ENCODE peak calls at places on chromosomes 16 and 17, in five cellular contexts. A, V, B, F and I are unnamed samples.

GRCh38 chr16:9311303-9311954 is 220.0 kb downstream of the HAPSTR1 start:
- DNase-seq in B (no peak), V (peak), F (no peak), A (no peak), I (no peak)

GRCh38 chr17:56661906-56662305 is 68.4 kb downstream of the NOG start:
- DNase-seq in V (no peak), A (no peak), B (no peak), F (no peak), I (no peak)

GRCh38 chr17:77999413-78000173 is 41.1 kb downstream of the TNRC6C start:
- DNase-seq in B (no peak), F (peak), V (no peak), A (no peak), I (no peak)

GRCh38 chr16:7343271-7343670 is 10.6 kb downstream of the RBFOX1 start:
- DNase-seq in V (no peak), A (no peak), F (no peak), B (no peak), I (no peak)

GRCh38 chr17:36722903-36723263 is 121.5 kb downstream of the MRM1 start:
- DNase-seq in F (no peak), V (no peak), A (no peak), B (no peak), I (no peak)

GRCh38 chr16:47716571-47716970 is 255.4 kb downstream of the PHKB start:
- DNase-seq in A (no peak), F (no peak), B (no peak), V (no peak), I (no peak)

GRCh38 chr16:58589311-58589890 is 40.2 kb downstream of the CNOT1 start:
- DNase-seq in F (no peak), B (no peak), A (no peak), V (no peak), I (no peak)

GRCh38 chr17:42871647-42872046 is 20.6 kb downstream of the AOC3 start:
- DNase-seq in A (no peak), V (no peak), F (no peak), B (no peak), I (no peak)

GRCh38 chr17:56908061-56908542 is 5.7 kb downstream of the TRIM25 start:
- DNase-seq in B (no peak), V (no peak), A (peak), F (no peak), I (no peak)

GRCh38 chr16:85171004-85171808 is 58.9 kb upstream of the CIBAR2 start:
- DNase-seq in A (no peak), F (no peak), V (no peak), B (no peak), I (no peak)

GRCh38 chr16:86431540-86431939 is 78.8 kb upstream of the FOXF1 start:
- DNase-seq in A (no peak), V (no peak), B (no peak), F (no peak), I (no peak)
- TF ChIP-seq CTCF in A (no peak), V (no peak), B (no peak), F (no peak), I (no peak)

GRCh38 chr17:81094224-81094743 is 59.3 kb downstream of the BAIAP2 start:
- DNase-seq in V (no peak), B (no peak), F (no peak), A (no peak), I (no peak)
- TF ChIP-seq CTCF in V (no peak), B (no peak), F (no peak), A (no peak), I (no peak)

DNA sequence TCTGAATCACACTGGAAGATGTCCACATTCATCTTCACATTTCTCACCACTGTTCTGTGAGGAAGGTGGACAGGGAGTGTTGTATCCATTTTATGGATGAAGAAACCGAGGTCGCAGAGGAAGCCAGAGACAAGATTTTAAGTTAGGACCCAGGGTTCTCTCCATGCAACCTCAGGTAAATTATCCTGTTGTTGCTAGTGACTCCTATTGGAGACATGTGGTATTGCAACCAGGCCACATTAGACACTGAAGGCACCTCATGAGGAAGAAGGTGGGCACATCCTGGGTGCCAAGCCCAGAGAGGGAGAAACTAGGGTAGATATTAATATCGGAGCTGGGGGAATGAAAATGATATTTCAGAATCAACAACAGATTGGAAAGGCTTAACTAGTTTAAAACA is 8.5 kb upstream of the WNT9B start:
- DNase-seq in A (no peak), F (no peak), V (no peak), B (no peak), I (no peak)
- TF ChIP-seq CTCF in A (no peak), F (peak), V (peak), B (peak), I (peak)

DNA sequence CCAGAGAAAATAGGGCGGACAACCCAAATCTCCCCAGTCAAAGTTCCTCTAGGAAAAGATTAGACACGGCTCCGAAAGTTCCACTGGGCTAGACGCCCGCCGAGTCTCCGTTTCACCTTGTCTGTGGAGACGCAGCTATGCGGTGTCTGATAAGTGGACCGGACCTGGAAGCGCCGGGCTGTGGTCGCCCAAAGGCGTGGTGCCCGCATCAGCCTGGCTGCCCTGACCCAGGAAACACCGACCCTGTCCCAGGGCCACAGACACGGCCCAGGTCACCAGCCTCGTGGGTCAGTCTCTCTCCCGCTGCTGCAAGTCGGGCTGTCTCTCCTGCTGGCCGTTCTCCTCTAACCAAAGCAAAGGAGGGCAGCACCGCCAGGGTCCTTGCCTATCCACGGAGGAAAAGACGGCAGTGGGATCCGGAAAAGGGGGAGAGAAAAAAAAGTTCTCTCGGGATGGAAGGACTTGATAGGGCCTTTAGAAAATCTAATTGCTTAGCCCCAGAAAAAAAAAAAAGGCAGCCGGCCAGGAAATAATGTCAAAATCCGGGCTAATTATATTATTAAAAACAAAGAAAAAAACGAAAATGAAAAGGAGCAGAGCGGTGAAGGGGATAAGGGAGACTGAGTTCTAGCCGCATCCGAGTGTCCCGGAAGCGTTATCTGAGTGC is 13.9 kb upstream of the FOXF1 start:
- DNase-seq in F (no peak), V (no peak), B (no peak), A (no peak), I (no peak)
- TF ChIP-seq CTCF in F (no peak), V (no peak), B (no peak), A (no peak), I (no peak)

GRCh38 chr17:59848778-59849177 is 44.0 kb downstream of the TUBD1 start:
- DNase-seq in V (no peak), F (peak), B (no peak), A (peak), I (no peak)

GRCh38 chr17:59851431-59852375 is 41.0 kb downstream of the TUBD1 start:
- DNase-seq in B (peak), A (peak), F (peak), V (no peak), I (no peak)

GRCh38 chr17:59858167-59858790 is 34.5 kb downstream of the TUBD1 start:
- DNase-seq in A (no peak), V (no peak), B (no peak), F (no peak), I (no peak)

GRCh38 chr17:59856859-59857794 is 35.6 kb downstream of the TUBD1 start:
- DNase-seq in V (no peak), A (no peak), F (no peak), B (no peak), I (no peak)

GRCh38 chr17:59853168-59853918 is 39.4 kb downstream of the TUBD1 start:
- DNase-seq in F (peak), B (no peak), V (no peak), A (peak), I (no peak)
- TF ChIP-seq CTCF in F (peak), B (peak), V (no peak), A (no peak), I (peak)

GRCh38 chr16:1181715-1182671 is 29.1 kb downstream of the CACNA1H start:
- DNase-seq in F (no peak), B (peak), V (peak), A (peak), I (peak)

GRCh38 chr16:1183235-1183907 is 30.5 kb downstream of the CACNA1H start:
- DNase-seq in B (no peak), A (no peak), F (no peak), V (peak), I (no peak)

GRCh38 chr16:1178295-1178910 is 25.5 kb downstream of the CACNA1H start:
- DNase-seq in B (no peak), V (no peak), F (no peak), A (no peak), I (no peak)

GRCh38 chr16:1184156-1184868 is 31.4 kb downstream of the CACNA1H start:
- DNase-seq in F (no peak), V (no peak), B (no peak), A (no peak), I (no peak)

GRCh38 chr16:1180772-1181714 is 28.1 kb downstream of the CACNA1H start:
- DNase-seq in F (no peak), A (no peak), B (no peak), V (peak), I (no peak)
- TF ChIP-seq CTCF in F (no peak), A (no peak), B (no peak), V (no peak), I (peak)

DNA sequence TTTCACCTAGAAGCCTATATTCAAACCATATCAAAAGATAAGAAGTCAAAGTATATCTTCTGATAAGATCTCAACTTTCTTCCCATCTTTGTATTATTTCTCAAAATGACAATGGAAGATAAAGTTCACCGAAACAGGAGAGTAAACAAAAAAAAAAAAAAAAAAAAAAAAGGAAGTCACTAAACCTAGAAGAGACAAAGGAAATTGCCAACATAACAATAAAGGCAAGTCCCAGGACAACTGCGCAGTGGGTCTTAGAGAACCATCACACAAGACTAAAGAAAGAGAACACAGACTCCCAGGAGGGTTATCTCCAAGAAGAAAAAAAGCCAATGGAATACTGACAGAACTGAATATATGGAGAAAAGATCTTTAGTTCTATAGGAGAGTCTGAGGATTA is 65.7 kb downstream of the SMURF2 start:
- DNase-seq in F (no peak), B (no peak), V (no peak), A (no peak), I (no peak)
- TF ChIP-seq CTCF in F (no peak), B (no peak), V (no peak), A (no peak), I (no peak)